ENCODE peak calls at places on chromosome 1, in five cellular contexts. One of them, this sample, is unnamed.

GRCh38 chr1:45629035-45629434 is 5.2 kb upstream of the CCDC17 start:
- DNase-seq in HepG2: no peak
- DNase-seq in transverse colon: no peak
- DNase-seq in stomach: no peak
- DNase-seq in SK-N-SH: no peak
- DNase-seq in this sample: no peak

GRCh38 chr1:2821970-2822620 is 20.6 kb upstream of the TTC34 start:
- DNase-seq in HepG2: no peak
- DNase-seq in transverse colon: peak
- DNase-seq in stomach: peak
- DNase-seq in SK-N-SH: peak
- DNase-seq in this sample: peak

GRCh38 chr1:229599218-229599812 is 26.6 kb downstream of the TAF5L start:
- DNase-seq in HepG2: no peak
- DNase-seq in transverse colon: no peak
- DNase-seq in stomach: no peak
- DNase-seq in SK-N-SH: no peak
- DNase-seq in this sample: no peak

GRCh38 chr1:241842565-241842964 is 5.4 kb upstream of the EXO1 start:
- DNase-seq in HepG2: no peak
- DNase-seq in transverse colon: no peak
- DNase-seq in stomach: no peak
- DNase-seq in SK-N-SH: no peak
- DNase-seq in this sample: no peak

GRCh38 chr1:55275151-55275748 is 60.1 kb upstream of the USP24 start:
- DNase-seq in HepG2: no peak
- DNase-seq in transverse colon: peak
- DNase-seq in stomach: no peak
- DNase-seq in SK-N-SH: no peak
- DNase-seq in this sample: no peak

GRCh38 chr1:74835046-74835445 is 102.1 kb downstream of the TYW3 start:
- DNase-seq in HepG2: no peak
- DNase-seq in transverse colon: no peak
- DNase-seq in stomach: no peak
- DNase-seq in SK-N-SH: no peak
- DNase-seq in this sample: no peak

GRCh38 chr1:160070243-160071163 is 543 bp upstream of the KCNJ10 start:
- DNase-seq in HepG2: peak
- DNase-seq in transverse colon: peak
- DNase-seq in stomach: peak
- DNase-seq in SK-N-SH: peak
- DNase-seq in this sample: peak

GRCh38 chr1:186050360-186050759 is 316.2 kb downstream of the HMCN1 start:
- DNase-seq in HepG2: no peak
- DNase-seq in transverse colon: no peak
- DNase-seq in stomach: no peak
- DNase-seq in SK-N-SH: no peak
- DNase-seq in this sample: no peak

GRCh38 chr1:81804320-81804719 is 3.6 kb downstream of the ADGRL2 start:
- DNase-seq in HepG2: no peak
- DNase-seq in transverse colon: no peak
- DNase-seq in stomach: no peak
- DNase-seq in SK-N-SH: no peak
- DNase-seq in this sample: no peak

GRCh38 chr1:81801032-81801833 is 499 bp downstream of the ADGRL2 start:
- DNase-seq in HepG2: peak
- DNase-seq in transverse colon: peak
- DNase-seq in stomach: peak
- DNase-seq in SK-N-SH: peak
- DNase-seq in this sample: peak

GRCh38 chr1:81801834-81802531 is 1.2 kb downstream of the ADGRL2 start:
- DNase-seq in HepG2: no peak
- DNase-seq in transverse colon: no peak
- DNase-seq in stomach: peak
- DNase-seq in SK-N-SH: peak
- DNase-seq in this sample: peak

GRCh38 chr1:81803423-81804103 is 2.8 kb downstream of the ADGRL2 start:
- DNase-seq in HepG2: peak
- DNase-seq in transverse colon: no peak
- DNase-seq in stomach: no peak
- DNase-seq in SK-N-SH: peak
- DNase-seq in this sample: peak

DNA sequence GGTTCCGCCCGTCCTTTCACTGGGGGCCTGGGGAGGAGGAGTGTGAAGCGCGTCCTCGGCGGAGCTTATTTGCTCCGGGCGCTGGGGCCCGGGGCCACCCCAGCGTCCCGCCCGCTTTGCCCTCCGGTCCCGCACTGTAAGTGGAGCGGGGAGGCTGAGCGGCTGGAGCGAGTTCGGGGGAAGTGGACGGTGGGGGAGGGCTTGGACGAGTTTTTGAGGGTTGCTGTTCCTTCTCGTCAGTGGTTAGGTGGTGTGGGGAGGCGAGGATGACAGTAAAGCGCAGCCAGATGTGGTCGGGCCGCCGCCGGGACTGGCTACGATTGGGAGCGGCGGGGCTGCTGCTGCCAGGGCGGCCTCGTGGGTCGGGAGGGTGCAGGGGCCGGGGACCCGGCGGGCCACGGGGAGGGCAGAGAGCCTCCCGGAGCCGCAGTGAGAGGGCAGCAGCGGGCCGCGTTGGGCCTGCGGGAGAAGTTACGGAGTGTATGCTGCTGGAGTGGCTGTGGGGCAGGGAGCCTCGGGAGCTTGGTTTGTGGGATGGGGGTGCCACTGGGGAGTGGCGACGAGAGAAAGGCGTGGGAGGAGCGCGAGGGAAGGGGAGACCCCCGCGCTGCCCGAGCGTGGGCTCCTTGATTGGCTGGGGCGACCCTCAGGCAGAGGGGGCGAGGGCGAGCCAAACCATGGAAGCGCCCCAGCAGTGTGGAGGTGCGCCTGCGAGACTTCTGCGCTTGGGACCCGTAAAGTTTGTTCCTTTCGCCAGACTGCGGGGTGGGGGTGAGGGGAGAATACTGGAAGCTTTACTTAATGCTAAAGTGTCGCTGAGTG is 2.1 kb downstream of the ADGRL2 start:
- DNase-seq in HepG2: no peak
- DNase-seq in transverse colon: peak
- DNase-seq in stomach: peak
- DNase-seq in SK-N-SH: peak
- DNase-seq in this sample: peak
- TF ChIP-seq POLR2AphosphoS5 in HepG2: no peak
- TF ChIP-seq POLR2AphosphoS5 in transverse colon: no peak
- TF ChIP-seq POLR2AphosphoS5 in stomach: no peak
- TF ChIP-seq POLR2AphosphoS5 in SK-N-SH: peak
- TF ChIP-seq POLR2AphosphoS5 in this sample: no peak

GRCh38 chr1:93179886-93180722 is at the start of gene TMED5:
- DNase-seq in HepG2: peak
- DNase-seq in transverse colon: peak
- DNase-seq in stomach: peak
- DNase-seq in SK-N-SH: peak
- DNase-seq in this sample: peak
- TF ChIP-seq CTCF in HepG2: peak
- TF ChIP-seq CTCF in transverse colon: peak
- TF ChIP-seq CTCF in stomach: no peak
- TF ChIP-seq CTCF in SK-N-SH: no peak
- TF ChIP-seq CTCF in this sample: peak

GRCh38 chr1:154874465-154874864 is 4.4 kb upstream of the KCNN3 start:
- DNase-seq in HepG2: no peak
- DNase-seq in transverse colon: no peak
- DNase-seq in stomach: no peak
- DNase-seq in SK-N-SH: no peak
- DNase-seq in this sample: no peak
- TF ChIP-seq POLR2AphosphoS5 in HepG2: no peak
- TF ChIP-seq POLR2AphosphoS5 in transverse colon: no peak
- TF ChIP-seq POLR2AphosphoS5 in stomach: no peak
- TF ChIP-seq POLR2AphosphoS5 in SK-N-SH: no peak
- TF ChIP-seq POLR2AphosphoS5 in this sample: no peak

GRCh38 chr1:41598325-41598724 is 113.8 kb upstream of the EDN2 start:
- DNase-seq in HepG2: no peak
- DNase-seq in transverse colon: no peak
- DNase-seq in stomach: no peak
- DNase-seq in SK-N-SH: no peak
- DNase-seq in this sample: no peak

GRCh38 chr1:41599912-41600311 is 115.4 kb upstream of the EDN2 start:
- DNase-seq in HepG2: no peak
- DNase-seq in transverse colon: no peak
- DNase-seq in stomach: no peak
- DNase-seq in SK-N-SH: no peak
- DNase-seq in this sample: no peak
- TF ChIP-seq CTCF in HepG2: peak
- TF ChIP-seq CTCF in transverse colon: peak
- TF ChIP-seq CTCF in stomach: no peak
- TF ChIP-seq CTCF in SK-N-SH: peak
- TF ChIP-seq CTCF in this sample: no peak

GRCh38 chr1:40783001-40783905 is at the start of gene KCNQ4:
- DNase-seq in HepG2: no peak
- DNase-seq in transverse colon: peak
- DNase-seq in stomach: peak
- DNase-seq in SK-N-SH: peak
- DNase-seq in this sample: peak
- TF ChIP-seq POLR2AphosphoS5 in HepG2: no peak
- TF ChIP-seq POLR2AphosphoS5 in transverse colon: peak
- TF ChIP-seq POLR2AphosphoS5 in stomach: no peak
- TF ChIP-seq POLR2AphosphoS5 in SK-N-SH: no peak
- TF ChIP-seq POLR2AphosphoS5 in this sample: no peak

DNA sequence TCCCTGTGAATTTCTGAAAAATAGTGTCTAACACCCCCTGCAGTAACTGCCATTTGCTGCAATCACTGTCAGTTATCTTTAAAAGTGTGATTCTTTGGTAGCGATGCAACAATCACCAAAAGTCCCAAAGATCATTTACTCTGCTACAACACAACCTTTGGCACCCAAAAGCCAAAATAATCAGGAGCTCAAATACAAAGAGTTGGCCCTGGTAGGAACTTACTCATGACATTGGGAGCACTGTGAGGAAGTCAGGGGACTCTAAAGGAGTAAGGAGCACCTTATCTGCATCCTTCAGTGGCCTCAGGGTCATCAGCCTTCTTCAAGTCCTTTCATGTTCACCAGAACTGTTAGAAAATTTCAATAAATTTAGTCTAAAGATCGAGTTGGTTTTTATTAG is 54.6 kb downstream of the SLC16A1 start:
- DNase-seq in HepG2: no peak
- DNase-seq in transverse colon: no peak
- DNase-seq in stomach: no peak
- DNase-seq in SK-N-SH: no peak
- DNase-seq in this sample: no peak
- TF ChIP-seq CTCF in HepG2: no peak
- TF ChIP-seq CTCF in transverse colon: no peak
- TF ChIP-seq CTCF in stomach: no peak
- TF ChIP-seq CTCF in SK-N-SH: no peak
- TF ChIP-seq CTCF in this sample: no peak